ENCODE peak calls at places on chromosomes 5 and 9, in five cellular contexts. One of them, this sample, is unnamed.

GRCh38 chr5:134141346-134142050 is 27.0 kb downstream of the TCF7 start:
- DNase-seq in ELF-1: no peak
- DNase-seq in T-cell: no peak
- DNase-seq in WERI-Rb-1: no peak
- DNase-seq in C1 segment of cervical spinal cord: no peak
- DNase-seq in this sample: no peak

GRCh38 chr9:32706004-32706749 is 70.7 kb upstream of the TAF1L start:
- DNase-seq in WERI-Rb-1: no peak
- DNase-seq in ELF-1: no peak
- DNase-seq in T-cell: no peak
- DNase-seq in C1 segment of cervical spinal cord: no peak
- DNase-seq in this sample: no peak

GRCh38 chr5:172905346-172905756 is 53.9 kb upstream of the RPL26L1 start:
- DNase-seq in T-cell: no peak
- DNase-seq in ELF-1: no peak
- DNase-seq in C1 segment of cervical spinal cord: peak; percentile 69
- DNase-seq in WERI-Rb-1: no peak
- DNase-seq in this sample: no peak

GRCh38 chr5:1280177-1281037 is 14.5 kb downstream of the TERT start:
- DNase-seq in C1 segment of cervical spinal cord: no peak
- DNase-seq in WERI-Rb-1: no peak
- DNase-seq in ELF-1: no peak
- DNase-seq in T-cell: no peak
- DNase-seq in this sample: no peak

GRCh38 chr5:74685979-74686631 is 1.1 kb downstream of the HEXB start:
- DNase-seq in ELF-1: peak; percentile 23
- DNase-seq in T-cell: no peak
- DNase-seq in WERI-Rb-1: no peak
- DNase-seq in C1 segment of cervical spinal cord: no peak
- DNase-seq in this sample: no peak

GRCh38 chr9:114372971-114373591 is 14.7 kb downstream of the AKNA start:
- DNase-seq in WERI-Rb-1: no peak
- DNase-seq in C1 segment of cervical spinal cord: peak; percentile 51
- DNase-seq in ELF-1: no peak
- DNase-seq in T-cell: peak; percentile 91
- DNase-seq in this sample: peak; percentile 75

GRCh38 chr5:135894789-135895188 is 852 bp downstream of the IL9 start:
- DNase-seq in T-cell: no peak
- DNase-seq in ELF-1: no peak
- DNase-seq in C1 segment of cervical spinal cord: no peak
- DNase-seq in WERI-Rb-1: no peak
- DNase-seq in this sample: no peak

GRCh38 chr9:105127863-105128220 is 116.6 kb upstream of the SLC44A1 start:
- DNase-seq in ELF-1: no peak
- DNase-seq in T-cell: peak; percentile 71
- DNase-seq in WERI-Rb-1: no peak
- DNase-seq in C1 segment of cervical spinal cord: no peak
- DNase-seq in this sample: peak; percentile 54

GRCh38 chr9:12759767-12760166 is 15.1 kb upstream of the LURAP1L start:
- DNase-seq in C1 segment of cervical spinal cord: no peak
- DNase-seq in WERI-Rb-1: no peak
- DNase-seq in ELF-1: no peak
- DNase-seq in T-cell: no peak
- DNase-seq in this sample: no peak

GRCh38 chr5:148912146-148912545 is 85.7 kb downstream of the ADRB2 start:
- DNase-seq in WERI-Rb-1: no peak
- DNase-seq in C1 segment of cervical spinal cord: no peak
- DNase-seq in T-cell: no peak
- DNase-seq in ELF-1: no peak
- DNase-seq in this sample: no peak

GRCh38 chr5:155729684-155730059 is 597.3 kb upstream of the SGCD start:
- DNase-seq in C1 segment of cervical spinal cord: peak; percentile 43
- DNase-seq in T-cell: no peak
- DNase-seq in ELF-1: no peak
- DNase-seq in WERI-Rb-1: no peak
- DNase-seq in this sample: no peak

GRCh38 chr5:42993516-42994284 is 46.4 kb downstream of the ANXA2R start:
- DNase-seq in ELF-1: peak; percentile 61
- DNase-seq in T-cell: peak; percentile 71
- DNase-seq in WERI-Rb-1: no peak
- DNase-seq in C1 segment of cervical spinal cord: no peak
- DNase-seq in this sample: peak; percentile 63

GRCh38 chr5:68548959-68549676 is 333.6 kb downstream of the PIK3R1 start:
- DNase-seq in C1 segment of cervical spinal cord: no peak
- DNase-seq in WERI-Rb-1: no peak
- DNase-seq in ELF-1: no peak
- DNase-seq in T-cell: no peak
- DNase-seq in this sample: no peak

GRCh38 chr5:119269061-119269579 is 86.7 kb upstream of the TNFAIP8 start:
- DNase-seq in ELF-1: no peak
- DNase-seq in C1 segment of cervical spinal cord: no peak
- DNase-seq in T-cell: no peak
- DNase-seq in WERI-Rb-1: peak; percentile 39
- DNase-seq in this sample: no peak

GRCh38 chr5:82793808-82794419 is 283.3 kb downstream of the TMEM167A start:
- DNase-seq in WERI-Rb-1: peak; percentile 28
- DNase-seq in C1 segment of cervical spinal cord: no peak
- DNase-seq in ELF-1: peak; percentile 15
- DNase-seq in T-cell: no peak
- DNase-seq in this sample: peak; percentile 12

GRCh38 chr9:131029574-131029952 is 20.6 kb downstream of the LAMC3 start:
- DNase-seq in WERI-Rb-1: no peak
- DNase-seq in ELF-1: no peak
- DNase-seq in C1 segment of cervical spinal cord: no peak
- DNase-seq in T-cell: no peak
- DNase-seq in this sample: no peak

This sample was measured in T follicular helper cell.